ENCODE peak calls at places on chromosome 14, in ten cellular contexts. Y is CD4-positive, CD25-positive, alpha-beta regulatory T cell; A is foreskin fibroblast; D is upper lobe of right lung; L is dorsolateral prefrontal cortex; Q is Caco-2; W is coronary artery; G is stomach; C is small intestine; R is NB4. Z is an unnamed sample.

GRCh38 chr14:106845286-106846087 is 1319.1 kb downstream of the TMEM121 start:
- DNase-seq in Y (peak), A (no peak), D (peak), L (no peak), Q (peak), W (no peak), G (peak), C (peak), R (peak), Z (no peak)

GRCh38 chr14:68466491-68466977 is 326.3 kb downstream of the ZFP36L1 start:
- DNase-seq in Y (no peak), A (peak), D (no peak), L (no peak), Q (peak), W (no peak), G (no peak), C (no peak), R (no peak), Z (no peak)

GRCh38 chr14:89244720-89245119 is 172.3 kb downstream of the FOXN3 start:
- DNase-seq in Y (no peak), A (no peak), D (no peak), L (no peak), Q (no peak), W (peak), G (no peak), C (no peak), R (no peak), Z (no peak)

GRCh38 chr14:96261772-96262485 is 5.9 kb downstream of the BDKRB1 start:
- DNase-seq in Y (no peak), A (no peak), D (no peak), L (no peak), Q (no peak), W (peak), G (no peak), C (no peak), R (no peak), Z (no peak)

GRCh38 chr14:84273181-84273580 is 1256.8 kb upstream of the FLRT2 start:
- DNase-seq in Y (no peak), A (no peak), D (no peak), L (no peak), Q (no peak), W (no peak), G (no peak), C (no peak), R (no peak), Z (no peak)

GRCh38 chr14:90276627-90277367 is 20.4 kb downstream of the PSMC1 start:
- DNase-seq in Y (no peak), A (peak), D (peak), L (no peak), Q (no peak), W (no peak), G (no peak), C (no peak), R (peak), Z (no peak)

GRCh38 chr14:103705158-103705523 is 10.1 kb downstream of the XRCC3 start:
- DNase-seq in Y (no peak), A (no peak), D (peak), L (no peak), Q (no peak), W (no peak), G (peak), C (no peak), R (no peak), Z (peak)

GRCh38 chr14:35205737-35206136 is 83.4 kb downstream of the PRORP start:
- DNase-seq in Y (no peak), A (no peak), D (no peak), L (no peak), Q (no peak), W (no peak), G (no peak), C (no peak), R (no peak), Z (no peak)

GRCh38 chr14:96160030-96160912 is 44.4 kb upstream of the BDKRB2 start:
- DNase-seq in Y (no peak), A (no peak), D (no peak), L (no peak), Q (no peak), W (peak), G (peak), C (no peak), R (no peak), Z (no peak)

GRCh38 chr14:38003746-38004609 is 203.7 kb upstream of the SSTR1 start:
- DNase-seq in Y (no peak), A (no peak), D (no peak), L (no peak), Q (no peak), W (no peak), G (no peak), C (no peak), R (no peak), Z (no peak)

GRCh38 chr14:106308839-106309389 is 782.5 kb downstream of the TMEM121 start:
- DNase-seq in Y (peak), A (peak), D (peak), L (no peak), Q (peak), W (no peak), G (peak), C (peak), R (peak), Z (peak)

GRCh38 chr14:102029956-102030355 is 56.9 kb downstream of the HSP90AA1 start:
- DNase-seq in Y (no peak), A (no peak), D (no peak), L (no peak), Q (peak), W (no peak), G (no peak), C (no peak), R (no peak), Z (no peak)

GRCh38 chr14:49769581-49770211 is 1.7 kb downstream of the KLHDC2 start:
- DNase-seq in Y (no peak), A (peak), D (no peak), L (no peak), Q (peak), W (no peak), G (no peak), C (peak), R (no peak), Z (no peak)

GRCh38 chr14:104694991-104695659 is 5.7 kb downstream of the INF2 start:
- DNase-seq in Y (peak), A (no peak), D (no peak), L (no peak), Q (no peak), W (no peak), G (peak), C (no peak), R (peak), Z (no peak)

GRCh38 chr14:53956427-53957201 is at the start of gene BMP4:
- DNase-seq in Y (no peak), A (peak), D (peak), L (no peak), Q (peak), W (peak), G (peak), C (peak), R (no peak), Z (peak)

GRCh38 chr14:61203059-61203753 is 77.9 kb downstream of the TMEM30B start:
- DNase-seq in Y (no peak), A (no peak), D (no peak), L (no peak), Q (no peak), W (no peak), G (no peak), C (no peak), R (no peak), Z (no peak)

GRCh38 chr14:71632440-71632946 is 299.7 kb upstream of the RGS6 start:
- DNase-seq in Y (no peak), A (no peak), D (no peak), L (no peak), Q (no peak), W (no peak), G (no peak), C (no peak), R (no peak), Z (no peak)

GRCh38 chr14:56878766-56879165 is 68.5 kb upstream of the OTX2 start:
- DNase-seq in Y (no peak), A (no peak), D (no peak), L (no peak), Q (no peak), W (no peak), G (no peak), C (no peak), R (no peak), Z (no peak)

GRCh38 chr14:103366741-103367140 is 18.5 kb upstream of the MARK3 start:
- DNase-seq in Y (no peak), A (no peak), D (no peak), L (no peak), Q (no peak), W (no peak), G (no peak), C (no peak), R (no peak), Z (no peak)

GRCh38 chr14:103056322-103057027 is 874 bp downstream of the CDC42BPB start:
- DNase-seq in Y (no peak), A (peak), D (peak), L (peak), Q (peak), W (peak), G (peak), C (peak), R (peak), Z (peak)

GRCh38 chr14:99579077-99579836 is 24.8 kb downstream of the CCDC85C start:
- DNase-seq in Y (no peak), A (no peak), D (peak), L (no peak), Q (peak), W (no peak), G (peak), C (peak), R (no peak), Z (no peak)
- H3K4me3 ChIP-seq in Y (no peak), A (no peak), D (no peak), L (no peak), Q (no peak), W (no peak), G (peak), C (no peak), R (no peak), Z (peak)

DNA sequence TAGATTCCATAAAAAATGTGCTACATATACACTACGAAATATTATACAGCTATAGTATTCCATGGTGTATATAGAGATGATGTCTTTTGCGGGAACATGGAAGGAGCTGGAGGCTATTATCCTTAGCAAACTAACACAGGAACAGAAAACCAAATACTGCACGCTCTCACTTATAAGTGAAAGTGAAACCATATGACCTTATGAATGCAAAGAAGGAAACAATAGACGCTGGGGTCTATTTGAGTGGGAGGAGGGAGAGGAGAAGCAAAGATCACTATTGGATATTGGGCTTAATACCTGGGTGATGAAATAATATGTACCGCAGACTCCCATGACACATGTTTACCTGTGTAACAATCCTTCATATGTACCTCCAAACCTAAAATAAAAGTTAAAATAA is 142.7 kb downstream of the LRFN5 start:
- DNase-seq in Y (peak), A (peak), D (no peak), L (no peak), Q (no peak), W (no peak), G (no peak), C (peak), R (peak), Z (no peak)
- H3K4me3 ChIP-seq in Y (peak), A (peak), D (peak), L (peak), Q (no peak), W (peak), G (peak), C (no peak), R (peak), Z (no peak)

GRCh38 chr14:31286456-31287293 is 79.1 kb upstream of the HECTD1 start:
- DNase-seq in Y (no peak), A (no peak), D (no peak), L (no peak), Q (peak), W (no peak), G (no peak), C (peak), R (no peak), Z (no peak)

GRCh38 chr14:31280132-31280870 is 72.7 kb upstream of the HECTD1 start:
- DNase-seq in Y (no peak), A (no peak), D (no peak), L (no peak), Q (peak), W (no peak), G (no peak), C (no peak), R (no peak), Z (no peak)

GRCh38 chr14:31280871-31281220 is 73.3 kb upstream of the HECTD1 start:
- DNase-seq in Y (no peak), A (no peak), D (no peak), L (no peak), Q (no peak), W (no peak), G (no peak), C (no peak), R (no peak), Z (no peak)

GRCh38 chr14:31283153-31283552 is 75.6 kb upstream of the HECTD1 start:
- DNase-seq in Y (no peak), A (no peak), D (no peak), L (no peak), Q (no peak), W (no peak), G (no peak), C (no peak), R (no peak), Z (no peak)

GRCh38 chr14:31283568-31284252 is 76.1 kb upstream of the HECTD1 start:
- DNase-seq in Y (no peak), A (peak), D (no peak), L (no peak), Q (no peak), W (no peak), G (no peak), C (no peak), R (peak), Z (no peak)
- H3K4me3 ChIP-seq in Y (no peak), A (no peak), D (no peak), L (no peak), Q (no peak), W (no peak), G (no peak), C (no peak), R (no peak), Z (no peak)

GRCh38 chr14:69692542-69693053 is 74.3 kb upstream of the SRSF5 start:
- DNase-seq in Y (no peak), A (no peak), D (no peak), L (no peak), Q (no peak), W (no peak), G (no peak), C (peak), R (no peak), Z (no peak)
- H3K4me3 ChIP-seq in Y (no peak), A (no peak), D (no peak), L (no peak), Q (no peak), W (no peak), G (no peak), C (no peak), R (no peak), Z (no peak)

DNA sequence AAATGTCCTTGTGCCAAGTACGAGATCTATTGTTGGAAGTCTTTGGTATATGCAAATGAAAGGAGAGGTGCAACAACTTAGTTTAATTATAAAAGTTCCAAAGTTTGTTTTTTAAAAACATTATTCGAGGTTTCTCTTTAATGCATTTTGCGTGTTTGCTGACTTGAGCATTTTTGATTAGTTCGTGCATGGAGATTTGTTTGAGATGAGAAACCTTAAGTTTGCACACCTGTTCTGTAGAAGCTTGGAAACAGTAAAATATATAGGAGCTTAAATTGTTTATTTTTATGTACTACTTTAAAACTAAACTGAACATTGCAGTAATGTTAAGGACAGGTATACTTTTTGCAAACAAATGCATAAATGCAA is 2.3 kb downstream of the HSPA2 start:
- DNase-seq in Y (no peak), A (no peak), D (no peak), L (no peak), Q (no peak), W (no peak), G (no peak), C (no peak), R (no peak), Z (no peak)
- H3K4me3 ChIP-seq in Y (no peak), A (peak), D (peak), L (peak), Q (no peak), W (peak), G (peak), C (peak), R (no peak), Z (peak)